ENCODE peak calls at places on chromosomes 12 and 14, in nine cellular contexts. One of them, this sample, is unnamed.

GRCh38 chr12:14664434-14665023 is 31.9 kb downstream of the GUCY2C start:
- DNase-seq in coronary artery: no peak
- DNase-seq in fibroblast of lung: peak; percentile 49
- DNase-seq in A673: peak; percentile 65
- DNase-seq in CD8-positive, alpha-beta T cell: peak; percentile 33
- DNase-seq in hepatocyte: peak; percentile 46
- DNase-seq in upper lobe of right lung: no peak
- DNase-seq in naive thymus-derived CD4-positive, alpha-beta T cell: peak; percentile 29
- DNase-seq in A549: peak; percentile 8
- DNase-seq in this sample: peak; percentile 52

GRCh38 chr12:27517532-27517931 is 6.5 kb upstream of the PPFIBP1 start:
- DNase-seq in coronary artery: no peak
- DNase-seq in fibroblast of lung: no peak
- DNase-seq in A673: no peak
- DNase-seq in CD8-positive, alpha-beta T cell: no peak
- DNase-seq in hepatocyte: no peak
- DNase-seq in upper lobe of right lung: no peak
- DNase-seq in naive thymus-derived CD4-positive, alpha-beta T cell: no peak
- DNase-seq in A549: no peak
- DNase-seq in this sample: no peak

GRCh38 chr12:54217774-54218221 is 29.0 kb upstream of the SMUG1 start:
- DNase-seq in coronary artery: no peak
- DNase-seq in fibroblast of lung: peak; percentile 41
- DNase-seq in A673: peak; percentile 74
- DNase-seq in CD8-positive, alpha-beta T cell: no peak
- DNase-seq in hepatocyte: peak; percentile 50
- DNase-seq in upper lobe of right lung: peak; percentile 65
- DNase-seq in naive thymus-derived CD4-positive, alpha-beta T cell: no peak
- DNase-seq in A549: no peak
- DNase-seq in this sample: no peak

GRCh38 chr12:91718326-91718725 is 427.3 kb downstream of the BTG1 start:
- DNase-seq in coronary artery: no peak
- DNase-seq in fibroblast of lung: peak; percentile 28
- DNase-seq in A673: no peak
- DNase-seq in CD8-positive, alpha-beta T cell: no peak
- DNase-seq in hepatocyte: no peak
- DNase-seq in upper lobe of right lung: no peak
- DNase-seq in naive thymus-derived CD4-positive, alpha-beta T cell: no peak
- DNase-seq in A549: no peak
- DNase-seq in this sample: no peak

GRCh38 chr12:27592548-27592947 is 68.5 kb downstream of the PPFIBP1 start:
- DNase-seq in coronary artery: no peak
- DNase-seq in fibroblast of lung: peak; percentile 66
- DNase-seq in A673: no peak
- DNase-seq in CD8-positive, alpha-beta T cell: no peak
- DNase-seq in hepatocyte: peak; percentile 21
- DNase-seq in upper lobe of right lung: no peak
- DNase-seq in naive thymus-derived CD4-positive, alpha-beta T cell: no peak
- DNase-seq in A549: no peak
- DNase-seq in this sample: peak; percentile 64

GRCh38 chr12:3200779-3201738 is 123.9 kb downstream of the TSPAN9 start:
- DNase-seq in coronary artery: no peak
- DNase-seq in fibroblast of lung: peak; percentile 9
- DNase-seq in A673: no peak
- DNase-seq in CD8-positive, alpha-beta T cell: no peak
- DNase-seq in hepatocyte: no peak
- DNase-seq in upper lobe of right lung: no peak
- DNase-seq in naive thymus-derived CD4-positive, alpha-beta T cell: no peak
- DNase-seq in A549: no peak
- DNase-seq in this sample: no peak

GRCh38 chr12:79547735-79548347 is 142.9 kb downstream of the PAWR start:
- DNase-seq in coronary artery: no peak
- DNase-seq in fibroblast of lung: peak; percentile 83
- DNase-seq in A673: peak; percentile 62
- DNase-seq in CD8-positive, alpha-beta T cell: no peak
- DNase-seq in hepatocyte: peak; percentile 71
- DNase-seq in upper lobe of right lung: no peak
- DNase-seq in naive thymus-derived CD4-positive, alpha-beta T cell: no peak
- DNase-seq in A549: peak; percentile 66
- DNase-seq in this sample: peak; percentile 76

GRCh38 chr12:104494816-104495158 is 38.0 kb downstream of the CHST11 start:
- DNase-seq in coronary artery: no peak
- DNase-seq in fibroblast of lung: peak; percentile 23
- DNase-seq in A673: no peak
- DNase-seq in CD8-positive, alpha-beta T cell: no peak
- DNase-seq in hepatocyte: no peak
- DNase-seq in upper lobe of right lung: no peak
- DNase-seq in naive thymus-derived CD4-positive, alpha-beta T cell: no peak
- DNase-seq in A549: no peak
- DNase-seq in this sample: no peak

GRCh38 chr12:52151859-52152783 is 39.7 kb downstream of the KRT80 start:
- DNase-seq in coronary artery: peak; percentile 80
- DNase-seq in fibroblast of lung: peak; percentile 64
- DNase-seq in A673: peak; percentile 78
- DNase-seq in CD8-positive, alpha-beta T cell: peak; percentile 66
- DNase-seq in hepatocyte: peak; percentile 91
- DNase-seq in upper lobe of right lung: peak; percentile 88
- DNase-seq in naive thymus-derived CD4-positive, alpha-beta T cell: peak; percentile 53
- DNase-seq in A549: peak; percentile 75
- DNase-seq in this sample: peak; percentile 72

DNA sequence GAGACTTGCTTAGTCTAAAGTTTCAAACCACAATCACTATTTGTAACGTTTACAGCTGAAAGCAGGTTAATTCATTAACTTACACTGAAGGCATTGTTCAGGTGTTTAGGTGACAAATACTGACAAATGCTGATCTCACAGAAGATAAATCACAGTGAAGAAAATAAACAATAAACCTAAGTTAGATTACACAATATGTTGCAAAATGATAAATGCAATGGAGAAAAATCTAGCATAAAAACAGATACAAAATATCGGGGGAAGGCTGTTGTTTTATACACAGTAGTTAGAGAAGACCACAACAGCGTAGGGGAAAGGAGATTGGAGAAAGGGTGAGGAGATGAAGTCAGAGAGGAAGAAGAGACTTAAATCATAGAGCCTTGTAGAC is 3.0 kb downstream of the SCAF11 start:
- DNase-seq in coronary artery: no peak
- DNase-seq in fibroblast of lung: no peak
- DNase-seq in A673: no peak
- DNase-seq in CD8-positive, alpha-beta T cell: no peak
- DNase-seq in hepatocyte: no peak
- DNase-seq in upper lobe of right lung: no peak
- DNase-seq in naive thymus-derived CD4-positive, alpha-beta T cell: no peak
- DNase-seq in A549: no peak
- DNase-seq in this sample: no peak
- H3K4me3 ChIP-seq in coronary artery: peak overlapping the region; percentile 81
- H3K4me3 ChIP-seq in fibroblast of lung: no peak overlapping the region
- H3K4me3 ChIP-seq in A673: no peak overlapping the region
- H3K4me3 ChIP-seq in CD8-positive, alpha-beta T cell: no peak overlapping the region
- H3K4me3 ChIP-seq in hepatocyte: no peak overlapping the region
- H3K4me3 ChIP-seq in upper lobe of right lung: no peak overlapping the region
- H3K4me3 ChIP-seq in naive thymus-derived CD4-positive, alpha-beta T cell: no peak overlapping the region
- H3K4me3 ChIP-seq in A549: no peak overlapping the region
- H3K4me3 ChIP-seq in this sample: no peak overlapping the region

DNA sequence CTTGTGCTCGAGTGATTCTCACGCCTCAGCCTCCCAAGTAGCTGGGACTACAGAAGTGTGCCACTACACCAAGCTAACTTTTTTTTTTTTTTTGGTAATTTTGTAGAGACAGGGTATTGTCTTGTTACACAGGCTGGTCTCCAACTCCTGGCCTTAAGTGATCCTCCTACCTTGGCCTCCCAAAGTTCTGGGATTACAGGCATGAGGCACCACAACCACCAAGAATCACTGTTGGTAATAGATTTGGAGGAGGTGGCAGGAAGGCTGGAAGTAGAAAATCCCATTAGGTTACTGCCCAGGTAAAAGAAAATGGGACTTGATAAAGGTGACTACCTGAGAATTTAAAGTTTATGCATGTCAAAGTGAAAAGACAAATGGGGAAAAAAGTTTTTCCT is 1.4 kb upstream of the CDCA4 start:
- DNase-seq in coronary artery: no peak
- DNase-seq in fibroblast of lung: no peak
- DNase-seq in A673: no peak
- DNase-seq in CD8-positive, alpha-beta T cell: no peak
- DNase-seq in hepatocyte: no peak
- DNase-seq in upper lobe of right lung: no peak
- DNase-seq in naive thymus-derived CD4-positive, alpha-beta T cell: no peak
- DNase-seq in A549: no peak
- DNase-seq in this sample: no peak
- H3K27ac ChIP-seq in coronary artery: no peak overlapping the region
- H3K27ac ChIP-seq in fibroblast of lung: peak overlapping the region; percentile 41
- H3K27ac ChIP-seq in A673: no peak overlapping the region
- H3K27ac ChIP-seq in CD8-positive, alpha-beta T cell: no peak overlapping the region
- H3K27ac ChIP-seq in hepatocyte: peak overlapping the region; percentile 91
- H3K27ac ChIP-seq in upper lobe of right lung: no peak overlapping the region
- H3K27ac ChIP-seq in naive thymus-derived CD4-positive, alpha-beta T cell: no peak overlapping the region
- H3K27ac ChIP-seq in A549: peak overlapping the region; percentile 93
- H3K27ac ChIP-seq in this sample: no peak overlapping the region

GRCh38 chr12:109841356-109841755 is 8.2 kb upstream of the TRPV4 start:
- DNase-seq in coronary artery: no peak
- DNase-seq in fibroblast of lung: no peak
- DNase-seq in A673: no peak
- DNase-seq in CD8-positive, alpha-beta T cell: no peak
- DNase-seq in hepatocyte: no peak
- DNase-seq in upper lobe of right lung: no peak
- DNase-seq in naive thymus-derived CD4-positive, alpha-beta T cell: no peak
- DNase-seq in A549: no peak
- DNase-seq in this sample: no peak

GRCh38 chr12:109842021-109842420 is 8.8 kb upstream of the TRPV4 start:
- DNase-seq in coronary artery: no peak
- DNase-seq in fibroblast of lung: no peak
- DNase-seq in A673: no peak
- DNase-seq in CD8-positive, alpha-beta T cell: no peak
- DNase-seq in hepatocyte: no peak
- DNase-seq in upper lobe of right lung: no peak
- DNase-seq in naive thymus-derived CD4-positive, alpha-beta T cell: no peak
- DNase-seq in A549: no peak
- DNase-seq in this sample: no peak

GRCh38 chr12:109844091-109844490 is 10.9 kb upstream of the TRPV4 start:
- DNase-seq in coronary artery: no peak
- DNase-seq in fibroblast of lung: no peak
- DNase-seq in A673: no peak
- DNase-seq in CD8-positive, alpha-beta T cell: no peak
- DNase-seq in hepatocyte: no peak
- DNase-seq in upper lobe of right lung: no peak
- DNase-seq in naive thymus-derived CD4-positive, alpha-beta T cell: no peak
- DNase-seq in A549: no peak
- DNase-seq in this sample: no peak

GRCh38 chr12:109847166-109847700 is 14.0 kb upstream of the TRPV4 start:
- DNase-seq in coronary artery: no peak
- DNase-seq in fibroblast of lung: no peak
- DNase-seq in A673: no peak
- DNase-seq in CD8-positive, alpha-beta T cell: no peak
- DNase-seq in hepatocyte: no peak
- DNase-seq in upper lobe of right lung: no peak
- DNase-seq in naive thymus-derived CD4-positive, alpha-beta T cell: no peak
- DNase-seq in A549: no peak
- DNase-seq in this sample: no peak

GRCh38 chr12:109844983-109845841 is 12.0 kb upstream of the TRPV4 start:
- DNase-seq in coronary artery: peak; percentile 84
- DNase-seq in fibroblast of lung: peak; percentile 74
- DNase-seq in A673: peak; percentile 91
- DNase-seq in CD8-positive, alpha-beta T cell: peak; percentile 82
- DNase-seq in hepatocyte: peak; percentile 94
- DNase-seq in upper lobe of right lung: peak; percentile 95
- DNase-seq in naive thymus-derived CD4-positive, alpha-beta T cell: peak; percentile 65
- DNase-seq in A549: peak; percentile 90
- DNase-seq in this sample: peak; percentile 91
- H3K4me3 ChIP-seq in coronary artery: peak overlapping the region; percentile 59
- H3K4me3 ChIP-seq in fibroblast of lung: peak overlapping the region; percentile 26
- H3K4me3 ChIP-seq in A673: peak overlapping the region; percentile 20
- H3K4me3 ChIP-seq in CD8-positive, alpha-beta T cell: peak overlapping the region; percentile 19
- H3K4me3 ChIP-seq in hepatocyte: no peak overlapping the region
- H3K4me3 ChIP-seq in upper lobe of right lung: peak overlapping the region; percentile 32
- H3K4me3 ChIP-seq in naive thymus-derived CD4-positive, alpha-beta T cell: no peak overlapping the region
- H3K4me3 ChIP-seq in A549: peak overlapping the region; percentile 35
- H3K4me3 ChIP-seq in this sample: no peak overlapping the region

GRCh38 chr14:24790196-24790595 is 156.2 kb upstream of the GZMB start:
- DNase-seq in coronary artery: no peak
- DNase-seq in fibroblast of lung: no peak
- DNase-seq in A673: no peak
- DNase-seq in CD8-positive, alpha-beta T cell: no peak
- DNase-seq in hepatocyte: no peak
- DNase-seq in upper lobe of right lung: no peak
- DNase-seq in naive thymus-derived CD4-positive, alpha-beta T cell: no peak
- DNase-seq in A549: no peak
- DNase-seq in this sample: no peak

GRCh38 chr14:24789277-24789832 is 155.4 kb upstream of the GZMB start:
- DNase-seq in coronary artery: no peak
- DNase-seq in fibroblast of lung: no peak
- DNase-seq in A673: no peak
- DNase-seq in CD8-positive, alpha-beta T cell: no peak
- DNase-seq in hepatocyte: peak; percentile 24
- DNase-seq in upper lobe of right lung: no peak
- DNase-seq in naive thymus-derived CD4-positive, alpha-beta T cell: no peak
- DNase-seq in A549: no peak
- DNase-seq in this sample: no peak

GRCh38 chr14:24783791-24784190 is 149.8 kb upstream of the GZMB start:
- DNase-seq in coronary artery: no peak
- DNase-seq in fibroblast of lung: no peak
- DNase-seq in A673: no peak
- DNase-seq in CD8-positive, alpha-beta T cell: no peak
- DNase-seq in hepatocyte: no peak
- DNase-seq in upper lobe of right lung: no peak
- DNase-seq in naive thymus-derived CD4-positive, alpha-beta T cell: no peak
- DNase-seq in A549: no peak
- DNase-seq in this sample: no peak

GRCh38 chr14:24784981-24785380 is 151.0 kb upstream of the GZMB start:
- DNase-seq in coronary artery: no peak
- DNase-seq in fibroblast of lung: no peak
- DNase-seq in A673: no peak
- DNase-seq in CD8-positive, alpha-beta T cell: no peak
- DNase-seq in hepatocyte: no peak
- DNase-seq in upper lobe of right lung: no peak
- DNase-seq in naive thymus-derived CD4-positive, alpha-beta T cell: no peak
- DNase-seq in A549: no peak
- DNase-seq in this sample: no peak

GRCh38 chr14:24785698-24786097 is 151.7 kb upstream of the GZMB start:
- DNase-seq in coronary artery: no peak
- DNase-seq in fibroblast of lung: no peak
- DNase-seq in A673: no peak
- DNase-seq in CD8-positive, alpha-beta T cell: no peak
- DNase-seq in hepatocyte: no peak
- DNase-seq in upper lobe of right lung: no peak
- DNase-seq in naive thymus-derived CD4-positive, alpha-beta T cell: no peak
- DNase-seq in A549: no peak
- DNase-seq in this sample: no peak
- H3K27ac ChIP-seq in coronary artery: no peak overlapping the region
- H3K27ac ChIP-seq in fibroblast of lung: no peak overlapping the region
- H3K27ac ChIP-seq in A673: no peak overlapping the region
- H3K27ac ChIP-seq in CD8-positive, alpha-beta T cell: no peak overlapping the region
- H3K27ac ChIP-seq in hepatocyte: no peak overlapping the region
- H3K27ac ChIP-seq in upper lobe of right lung: no peak overlapping the region
- H3K27ac ChIP-seq in naive thymus-derived CD4-positive, alpha-beta T cell: no peak overlapping the region
- H3K27ac ChIP-seq in A549: no peak overlapping the region
- H3K27ac ChIP-seq in this sample: no peak overlapping the region